ENCODE peak calls at places on chromosomes 7 and 10, in six cellular contexts. K is SK-N-SH, U is suprapubic skin, W is K562, C is Panc1, P is breast epithelium. A is an unnamed sample. For H3K4me1, the result is how much of the 10 kb centered on the place peaks cover.

GRCh38 chr10:78914502-78915330 is 154.1 kb upstream of the ZMIZ1 start:
- DNase-seq in P (peak), W (no peak), K (no peak), U (no peak), C (no peak), A (peak)

GRCh38 chr7:92043098-92043497 is 91.2 kb downstream of the CYP51A1 start:
- DNase-seq in W (no peak), U (no peak), P (no peak), K (no peak), C (no peak), A (no peak)

GRCh38 chr10:78349165-78349516 is 315.5 kb downstream of the RPS24 start:
- DNase-seq in C (no peak), P (no peak), K (no peak), U (peak), W (no peak), A (no peak)

GRCh38 chr7:121023683-121024507 is 35.4 kb downstream of the CPED1 start:
- DNase-seq in C (no peak), K (no peak), P (no peak), W (no peak), U (no peak), A (no peak)

GRCh38 chr10:33027088-33027487 is 69.1 kb upstream of the ITGB1 start:
- DNase-seq in P (no peak), C (no peak), W (no peak), U (no peak), K (no peak), A (no peak)

GRCh38 chr10:103767756-103768155 is 87.6 kb downstream of the SH3PXD2A start:
- DNase-seq in W (no peak), C (no peak), U (no peak), P (no peak), K (no peak), A (no peak)

GRCh38 chr10:11713186-11713743 is 28.9 kb upstream of the ECHDC3 start:
- DNase-seq in W (peak), P (no peak), K (no peak), C (no peak), U (no peak), A (no peak)

GRCh38 chr10:114172776-114173555 is 1.0 kb downstream of the CCDC186 start:
- DNase-seq in U (no peak), W (no peak), P (no peak), C (no peak), K (no peak), A (no peak)

GRCh38 chr7:71026680-71027079 is 105.3 kb upstream of the GALNT17 start:
- DNase-seq in C (no peak), P (no peak), U (peak), K (no peak), W (no peak), A (no peak)

GRCh38 chr10:34696423-34696822 is 118.7 kb downstream of the PARD3 start:
- DNase-seq in C (no peak), U (no peak), P (no peak), W (no peak), K (no peak), A (no peak)

GRCh38 chr10:79355420-79356010 is 8.2 kb downstream of the PPIF start:
- DNase-seq in U (peak), P (no peak), K (no peak), W (no peak), C (no peak), A (no peak)

GRCh38 chr10:47435081-47435480 is 48.8 kb downstream of the ANXA8 start:
- DNase-seq in U (no peak), K (no peak), W (no peak), C (no peak), P (no peak), A (no peak)

GRCh38 chr7:135342887-135343286 is 109.2 kb downstream of the STRA8 start:
- DNase-seq in C (no peak), U (no peak), P (no peak), K (peak), W (no peak), A (no peak)

GRCh38 chr10:29647483-29647882 is 12.7 kb upstream of the SVIL start:
- DNase-seq in P (no peak), W (no peak), C (no peak), K (no peak), U (no peak), A (no peak)

GRCh38 chr10:98262571-98262970 is 5.4 kb downstream of the LOXL4 start:
- DNase-seq in C (no peak), W (no peak), K (peak), P (peak), U (peak), A (peak)

GRCh38 chr7:610141-610530 is 90.5 kb upstream of the PDGFA start:
- DNase-seq in W (peak), U (no peak), K (no peak), P (no peak), C (no peak), A (no peak)

GRCh38 chr10:88165849-88166271 is 302.4 kb downstream of the PTEN start:
- DNase-seq in U (no peak), C (no peak), W (no peak), P (no peak), K (no peak), A (no peak)

GRCh38 chr10:62616885-62617635 is 187.5 kb upstream of the ADO start:
- DNase-seq in K (no peak), W (no peak), C (no peak), U (no peak), P (no peak), A (no peak)

GRCh38 chr7:32496052-32496813 is 944 bp downstream of the AVL9 start:
- DNase-seq in W (no peak), P (no peak), C (no peak), U (no peak), K (peak), A (no peak)

GRCh38 chr7:42672339-42672990 is 239.4 kb downstream of the C7orf25 start:
- DNase-seq in C (no peak), P (no peak), W (no peak), K (no peak), U (no peak), A (no peak)

GRCh38 chr10:33333260-33334169 is 952 bp downstream of the NRP1 start:
- DNase-seq in P (no peak), W (peak), U (no peak), C (no peak), K (no peak), A (no peak)

GRCh38 chr7:46558482-46559193 is 637.6 kb upstream of the IGFBP3 start:
- DNase-seq in U (no peak), P (no peak), W (no peak), C (no peak), K (no peak), A (no peak)

GRCh38 chr7:152571031-152571430 is 104.9 kb downstream of the XRCC2 start:
- DNase-seq in U (no peak), P (no peak), C (no peak), K (no peak), W (no peak), A (no peak)

GRCh38 chr7:134750083-134751062 is 29.1 kb upstream of the CALD1 start:
- DNase-seq in W (peak), U (no peak), P (no peak), K (peak), C (peak), A (peak)

GRCh38 chr7:123410273-123410928 is 124.0 kb downstream of the IQUB start:
- DNase-seq in P (no peak), W (no peak), C (no peak), K (no peak), U (no peak), A (no peak)

GRCh38 chr10:69007260-69007659 is 18.7 kb downstream of the KIFBP start:
- DNase-seq in C (no peak), P (no peak), W (no peak), U (no peak), K (no peak), A (no peak)

GRCh38 chr7:107359520-107360316 is 110.1 kb upstream of the GPR22 start:
- DNase-seq in K (no peak), C (no peak), P (no peak), U (no peak), W (peak), A (no peak)

GRCh38 chr7:149598721-149599308 is 101.2 kb upstream of the ZNF746 start:
- DNase-seq in C (peak), K (peak), P (no peak), U (no peak), W (peak), A (no peak)

GRCh38 chr7:118863961-118864360 is 639.5 kb downstream of the ANKRD7 start:
- DNase-seq in K (no peak), C (no peak), U (no peak), W (no peak), P (no peak), A (no peak)

GRCh38 chr10:117552156-117552620 is 9.6 kb downstream of the EMX2 start:
- DNase-seq in U (no peak), K (no peak), W (no peak), C (no peak), P (no peak), A (no peak)

GRCh38 chr10:11330383-11331020 is 280.9 kb downstream of the USP6NL start:
- DNase-seq in W (no peak), C (no peak), K (no peak), P (no peak), U (no peak), A (no peak)

GRCh38 chr10:76150139-76150885 is 718.9 kb downstream of the LRMDA start:
- DNase-seq in K (no peak), U (no peak), W (no peak), P (no peak), C (no peak), A (peak)

GRCh38 chr10:113704637-113705343 is 25.1 kb downstream of the CASP7 start:
- DNase-seq in P (no peak), C (peak), U (no peak), K (peak), W (peak), A (no peak)

DNA sequence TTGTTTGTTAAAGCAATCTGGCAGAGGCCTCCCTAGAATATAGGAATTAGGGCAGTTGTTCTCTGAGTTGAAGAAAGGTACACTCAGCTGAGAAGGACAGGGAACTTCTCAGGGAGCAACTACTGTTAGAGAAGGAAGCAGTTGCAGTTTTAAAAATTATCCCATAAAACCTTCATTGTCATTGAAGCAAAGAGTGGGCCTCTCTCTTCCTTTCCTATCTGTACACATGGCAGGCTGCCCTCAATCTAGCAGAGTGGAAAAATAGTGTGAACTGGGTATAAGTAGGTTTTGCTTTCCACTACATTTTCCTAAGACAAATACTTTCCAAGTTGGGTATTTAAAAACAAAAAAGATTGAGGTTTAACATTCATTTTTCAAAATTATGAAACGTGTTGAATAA is 236.7 kb upstream of the KLF14 start:
- DNase-seq in P (no peak), C (no peak), W (no peak), U (no peak), K (no peak), A (no peak)
- TF ChIP-seq POLR2AphosphoS5 in P (no peak), C (no peak), W (no peak), U (no peak), K (no peak), A (no peak)

GRCh38 chr10:83612050-83612449 is 527.3 kb upstream of the GHITM start:
- DNase-seq in C (no peak), K (no peak), U (no peak), P (no peak), W (no peak), A (no peak)

GRCh38 chr10:83607959-83608745 is 531.2 kb upstream of the GHITM start:
- DNase-seq in U (no peak), C (no peak), P (no peak), K (no peak), W (no peak), A (no peak)

GRCh38 chr10:83605783-83606182 is 533.5 kb upstream of the GHITM start:
- DNase-seq in K (no peak), C (no peak), U (no peak), P (no peak), W (no peak), A (no peak)

GRCh38 chr10:83603708-83604107 is 535.6 kb upstream of the GHITM start:
- DNase-seq in K (no peak), C (no peak), U (no peak), W (no peak), P (no peak), A (no peak)

GRCh38 chr10:83606275-83606674 is 533.0 kb upstream of the GHITM start:
- DNase-seq in C (no peak), K (peak), P (peak), W (no peak), U (no peak), A (no peak)
- H3K4me1 ChIP-seq in C (under half), K (under half), P (under half), W (under half), U (under half), A (under half)

GRCh38 chr10:6171891-6172354 is 30.8 kb upstream of the PFKFB3 start:
- DNase-seq in W (no peak), C (no peak), U (no peak), P (no peak), K (no peak), A (peak)
- TF ChIP-seq POLR2AphosphoS5 in W (no peak), C (no peak), U (peak), P (peak), K (no peak), A (peak)

GRCh38 chr10:115417585-115418265 is 324.6 kb downstream of the ATRNL1 start:
- DNase-seq in C (peak), P (no peak), U (no peak), K (peak), W (peak), A (no peak)
- H3K4me1 ChIP-seq in C (under half), P (under half), U (under half), K (under half), W (under half), A (under half)

GRCh38 chr7:128939075-128939860 is 1.5 kb downstream of the IRF5 start:
- DNase-seq in P (no peak), K (peak), W (no peak), C (no peak), U (peak), A (no peak)

GRCh38 chr7:128940494-128941322 is 3.0 kb downstream of the IRF5 start:
- DNase-seq in P (no peak), C (no peak), W (no peak), U (peak), K (peak), A (peak)

GRCh38 chr7:128938524-128939074 is 872 bp downstream of the IRF5 start:
- DNase-seq in U (peak), K (peak), P (no peak), W (no peak), C (no peak), A (no peak)

GRCh38 chr7:128941323-128941890 is 3.7 kb downstream of the IRF5 start:
- DNase-seq in P (no peak), W (no peak), K (peak), C (no peak), U (peak), A (no peak)

DNA sequence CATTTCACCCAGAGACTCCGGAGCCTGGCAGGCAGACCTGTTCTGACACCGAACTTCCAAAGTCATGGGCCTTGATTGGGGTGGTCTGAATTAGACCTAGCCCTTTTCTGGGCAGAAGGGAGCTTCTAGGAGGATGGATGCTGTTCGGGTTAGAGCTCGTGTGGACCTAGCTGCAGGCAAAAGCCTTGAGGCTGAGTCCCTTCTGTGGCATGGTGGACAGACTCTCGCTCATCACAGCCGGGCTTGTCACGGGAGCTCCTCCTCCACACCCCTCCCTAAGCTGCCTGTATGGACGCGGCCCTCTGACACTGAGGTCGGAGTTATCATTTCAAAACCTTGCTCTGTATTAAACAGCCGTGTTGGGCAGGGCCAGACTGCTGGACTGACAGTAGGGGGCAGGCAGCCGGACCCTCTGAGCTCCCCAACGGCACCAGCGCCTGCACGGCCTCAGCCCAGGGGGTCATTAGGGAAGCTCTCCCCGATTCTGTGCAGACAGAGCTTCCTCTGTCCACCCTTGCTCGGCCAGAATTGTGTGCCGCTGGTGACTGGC is 2.2 kb downstream of the IRF5 start:
- DNase-seq in P (no peak), K (peak), W (peak), U (peak), C (no peak), A (no peak)
- TF ChIP-seq POLR2AphosphoS5 in P (no peak), K (no peak), W (no peak), U (no peak), C (no peak), A (no peak)

GRCh38 chr10:22685926-22686325 is 28.5 kb downstream of the PIP4K2A start:
- DNase-seq in C (no peak), P (no peak), U (no peak), W (no peak), K (no peak), A (no peak)

GRCh38 chr10:22682237-22683192 is 31.9 kb downstream of the PIP4K2A start:
- DNase-seq in P (no peak), C (peak), K (no peak), W (peak), U (no peak), A (no peak)

GRCh38 chr10:22684707-22685106 is 29.7 kb downstream of the PIP4K2A start:
- DNase-seq in C (no peak), P (no peak), U (no peak), K (no peak), W (peak), A (no peak)

GRCh38 chr10:22681783-22682183 is 32.6 kb downstream of the PIP4K2A start:
- DNase-seq in C (peak), U (no peak), K (no peak), P (no peak), W (peak), A (no peak)

GRCh38 chr10:22683995-22684305 is 30.4 kb downstream of the PIP4K2A start:
- DNase-seq in C (no peak), P (no peak), U (no peak), K (peak), W (no peak), A (no peak)
- H3K4me1 ChIP-seq in C (under half), P (under half), U (under half), K (under half), W (under half), A (under half)

DNA sequence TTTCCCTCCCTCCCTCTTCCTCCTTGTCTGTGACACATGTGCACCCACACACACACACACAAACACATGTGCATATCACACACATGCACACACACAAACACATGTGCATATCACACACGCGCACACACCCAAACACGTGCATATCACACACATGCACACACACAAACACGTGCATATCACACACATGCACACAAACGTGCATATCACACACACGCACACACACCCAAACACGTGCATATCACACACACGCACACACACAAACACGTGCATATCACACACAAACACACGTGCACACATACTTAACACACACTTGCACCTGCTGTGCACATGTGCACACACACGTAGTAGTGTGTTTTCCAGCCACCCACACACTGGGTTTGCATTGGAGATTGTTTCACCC is 29.4 kb upstream of the KNDC1 start:
- DNase-seq in C (no peak), U (no peak), K (no peak), W (no peak), P (no peak), A (no peak)
- TF ChIP-seq POLR2AphosphoS5 in C (no peak), U (no peak), K (no peak), W (no peak), P (no peak), A (no peak)

DNA sequence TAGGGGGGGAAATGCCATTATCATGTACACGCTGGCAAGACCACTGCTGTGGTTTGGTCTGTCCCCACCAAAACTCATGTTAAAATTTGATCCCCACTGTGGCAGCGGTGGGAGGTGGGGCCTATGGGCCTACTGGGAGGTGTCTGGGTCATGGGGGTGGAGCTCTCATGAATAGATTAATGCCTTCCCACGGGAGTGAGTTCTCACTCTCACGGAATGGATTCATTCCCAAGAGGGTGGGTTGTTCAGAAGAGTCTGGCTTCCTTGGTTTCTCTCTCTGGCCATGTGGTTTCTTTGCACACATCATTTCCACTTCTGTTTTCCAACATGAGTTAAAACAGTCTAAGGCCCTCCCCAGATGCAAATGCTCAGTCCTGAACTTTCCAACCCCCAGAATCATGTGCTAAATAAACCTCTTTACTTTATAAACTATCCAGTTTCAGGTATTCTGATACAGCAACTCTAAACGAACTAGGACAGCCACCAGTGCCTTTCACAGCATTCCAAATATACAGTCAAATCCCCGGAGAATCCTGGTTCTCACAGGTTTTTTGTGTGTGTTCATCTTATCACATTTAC is 44.3 kb downstream of the SMURF1 start:
- DNase-seq in W (no peak), P (no peak), C (no peak), K (no peak), U (no peak), A (no peak)
- H3K4me1 ChIP-seq in W (under half), P (under half), C (half or more), K (under half), U (under half), A (half or more)